ENCODE peak calls at places on chromosomes 7 and 10, in five cellular contexts. Q is A549, L is left ventricle myocardium inferior, U is spleen, S is tibial nerve. W is an unnamed sample.

GRCh38 chr7:13742126-13742525 is 247.3 kb downstream of the ETV1 start:
- DNase-seq in Q (no peak), L (no peak), U (no peak), S (no peak), W (no peak)

GRCh38 chr7:108403597-108404217 is 52.5 kb downstream of the NRCAM start:
- DNase-seq in Q (no peak), L (no peak), U (no peak), S (no peak), W (no peak)

GRCh38 chr7:44473295-44473694 is 17.2 kb downstream of the NUDCD3 start:
- DNase-seq in Q (peak), L (no peak), U (no peak), S (no peak), W (no peak)

GRCh38 chr7:148623586-148624282 is 33.2 kb downstream of the C7orf33 start:
- DNase-seq in Q (no peak), L (no peak), U (no peak), S (no peak), W (no peak)

GRCh38 chr10:43748560-43748959 is 99.9 kb upstream of the ZNF32 start:
- DNase-seq in Q (no peak), L (no peak), U (peak), S (no peak), W (no peak)

GRCh38 chr7:101207459-101207858 is 6.6 kb upstream of the MOGAT3 start:
- DNase-seq in Q (no peak), L (no peak), U (no peak), S (no peak), W (no peak)

GRCh38 chr7:138876326-138876725 is 78.3 kb upstream of the ATP6V0A4 start:
- DNase-seq in Q (no peak), L (no peak), U (no peak), S (no peak), W (no peak)

GRCh38 chr10:130300608-130301025 is 164.4 kb downstream of the GLRX3 start:
- DNase-seq in Q (no peak), L (peak), U (peak), S (no peak), W (no peak)

GRCh38 chr7:4712371-4713182 is 30.5 kb downstream of the FOXK1 start:
- DNase-seq in Q (peak), L (no peak), U (no peak), S (no peak), W (no peak)

GRCh38 chr7:72793791-72794190 is 34.2 kb downstream of the TYW1B start:
- DNase-seq in Q (no peak), L (no peak), U (no peak), S (no peak), W (no peak)

GRCh38 chr7:43053968-43054367 is 58.5 kb upstream of the HECW1 start:
- DNase-seq in Q (no peak), L (no peak), U (no peak), S (no peak), W (no peak)

DNA sequence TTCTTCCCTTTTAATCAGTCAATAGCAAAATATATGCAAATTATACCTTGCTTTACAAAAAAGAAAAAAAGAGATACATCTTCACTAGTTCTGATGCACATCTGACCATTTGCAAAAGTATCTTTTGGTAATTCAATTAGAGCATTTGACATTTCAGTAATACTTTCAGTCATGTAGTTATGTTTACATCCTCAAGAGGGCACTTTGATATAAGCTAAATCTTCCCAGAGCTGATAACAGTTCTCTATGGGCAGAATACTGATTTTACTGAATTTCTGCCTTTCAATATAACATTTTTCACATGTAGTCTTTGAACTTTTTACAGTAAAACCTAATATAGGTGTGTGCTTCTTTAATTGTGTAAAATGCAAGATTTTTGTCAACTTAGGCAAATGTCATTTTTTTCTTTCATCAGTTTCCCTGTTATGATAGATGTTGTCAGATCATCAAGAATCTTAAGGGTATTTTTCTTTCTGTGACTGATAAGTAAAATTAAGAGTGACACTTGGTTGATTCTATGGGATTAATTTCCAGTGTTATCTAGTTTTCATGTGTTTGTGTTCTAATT is 703.5 kb upstream of the SEMA3D start:
- DNase-seq in Q (peak), L (no peak), U (no peak), S (no peak), W (no peak)
- TF ChIP-seq CTCF in Q (peak), L (peak), U (no peak), S (peak), W (no peak)

GRCh38 chr7:114414151-114415053 is at the start of gene FOXP2:
- DNase-seq in Q (peak), L (no peak), U (no peak), S (no peak), W (no peak)
- H3K4me3 ChIP-seq in Q (no peak), L (peak), U (peak), S (peak), W (peak)

DNA sequence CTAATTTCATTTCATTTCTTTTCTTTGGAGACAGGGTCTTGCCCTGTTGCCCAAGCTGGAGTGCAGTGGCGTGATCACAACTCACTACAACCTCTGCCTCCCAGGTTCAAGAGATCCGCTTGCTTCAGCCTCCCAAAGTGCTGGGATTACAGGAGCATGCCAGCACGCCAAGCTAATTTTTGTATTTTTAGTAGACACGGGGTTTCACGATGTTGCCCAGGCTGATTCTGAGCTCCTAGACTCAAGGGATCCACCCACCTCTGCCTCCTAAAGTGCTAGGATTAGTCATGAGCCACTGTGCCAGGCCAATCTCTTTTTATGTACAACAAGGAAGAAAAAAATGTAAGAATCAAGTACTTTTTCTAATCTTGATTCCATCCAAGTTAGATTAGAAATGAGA is 10.7 kb upstream of the KMT2E start:
- DNase-seq in Q (peak), L (no peak), U (no peak), S (no peak), W (peak)
- H3K27ac ChIP-seq in Q (peak), L (peak), U (peak), S (no peak), W (peak)

DNA sequence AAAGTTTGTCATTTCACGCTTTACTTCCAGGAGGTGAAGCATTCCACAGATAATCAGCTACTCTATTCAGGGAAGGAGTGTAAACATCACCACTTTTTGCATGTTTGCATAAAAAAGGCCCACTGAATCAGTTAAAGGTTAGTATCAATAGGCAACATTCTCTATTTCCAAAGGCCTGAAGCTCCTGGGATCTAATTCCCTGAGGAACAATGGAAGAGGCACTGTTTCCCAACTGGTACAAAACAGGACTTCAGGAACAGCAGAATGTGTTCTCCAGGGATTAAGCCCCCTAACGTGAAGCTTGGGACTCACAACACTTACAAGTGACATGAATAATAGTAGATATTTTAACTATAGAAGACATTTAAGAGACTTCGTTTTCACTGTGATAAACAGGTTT is 6.1 kb downstream of the LRRN3 start:
- DNase-seq in Q (no peak), L (no peak), U (no peak), S (no peak), W (no peak)
- TF ChIP-seq CTCF in Q (no peak), L (no peak), U (no peak), S (no peak), W (no peak)

DNA sequence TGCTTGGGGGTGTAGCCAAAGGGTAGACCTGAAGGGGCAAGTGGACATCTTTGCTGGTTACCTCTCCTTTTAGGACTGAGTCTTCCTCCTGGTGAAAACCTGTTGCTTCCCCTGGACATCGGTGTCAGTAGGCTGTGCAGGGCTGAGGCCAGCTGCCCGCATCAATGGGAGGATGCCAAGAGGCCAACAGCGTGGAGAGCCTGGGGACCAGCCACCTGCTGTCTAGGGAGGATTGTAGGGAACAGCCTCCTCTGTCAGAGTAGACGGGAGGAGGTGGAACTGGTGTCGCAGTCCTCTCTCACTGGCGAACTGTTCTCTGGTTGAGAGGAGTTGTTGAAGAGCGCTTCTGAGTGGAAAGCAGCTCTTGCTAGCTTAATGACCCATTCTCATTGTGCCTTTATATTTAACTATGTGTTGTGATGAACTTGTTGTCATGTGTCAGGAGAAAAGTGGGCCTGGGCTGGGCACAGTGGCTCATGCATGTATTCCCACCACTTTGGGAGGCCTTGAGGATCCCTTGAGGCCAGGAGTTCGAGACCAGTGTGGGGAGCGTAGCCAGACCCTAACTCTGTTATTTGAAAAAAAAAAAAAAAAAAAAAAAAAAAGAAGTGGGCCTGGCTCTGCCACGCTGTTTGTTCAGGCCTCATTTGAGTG is 1.8 kb downstream of the SUFU start:
- DNase-seq in Q (no peak), L (no peak), U (peak), S (no peak), W (no peak)
- H3K4me3 ChIP-seq in Q (no peak), L (peak), U (peak), S (no peak), W (no peak)

DNA sequence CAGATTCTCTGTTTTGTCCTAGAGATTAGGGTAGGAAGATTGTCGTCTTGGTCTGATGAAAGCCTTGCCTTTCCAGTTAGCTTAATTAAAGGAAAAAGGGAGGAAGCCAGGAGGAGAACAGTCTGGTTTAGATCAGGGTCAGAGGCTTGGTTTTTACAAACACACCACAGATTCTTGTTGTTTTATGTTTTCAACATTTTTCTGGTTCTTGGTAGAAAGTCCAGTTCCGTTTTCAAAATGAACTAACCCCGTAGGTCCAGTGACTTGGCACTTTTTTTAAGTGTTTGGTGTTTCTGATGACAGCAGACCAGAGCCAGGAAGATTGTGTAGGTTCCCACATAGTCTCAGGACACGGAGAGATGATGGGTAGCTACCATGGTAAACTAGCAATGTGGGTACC is 167.1 kb upstream of the INHBA start:
- DNase-seq in Q (no peak), L (no peak), U (no peak), S (no peak), W (no peak)
- H3K27ac ChIP-seq in Q (no peak), L (peak), U (peak), S (no peak), W (no peak)

GRCh38 chr10:88791924-88792323 is 10.6 kb upstream of the LIPM start:
- DNase-seq in Q (peak), L (no peak), U (no peak), S (no peak), W (no peak)
- TF ChIP-seq CTCF in Q (peak), L (peak), U (peak), S (no peak), W (no peak)

DNA sequence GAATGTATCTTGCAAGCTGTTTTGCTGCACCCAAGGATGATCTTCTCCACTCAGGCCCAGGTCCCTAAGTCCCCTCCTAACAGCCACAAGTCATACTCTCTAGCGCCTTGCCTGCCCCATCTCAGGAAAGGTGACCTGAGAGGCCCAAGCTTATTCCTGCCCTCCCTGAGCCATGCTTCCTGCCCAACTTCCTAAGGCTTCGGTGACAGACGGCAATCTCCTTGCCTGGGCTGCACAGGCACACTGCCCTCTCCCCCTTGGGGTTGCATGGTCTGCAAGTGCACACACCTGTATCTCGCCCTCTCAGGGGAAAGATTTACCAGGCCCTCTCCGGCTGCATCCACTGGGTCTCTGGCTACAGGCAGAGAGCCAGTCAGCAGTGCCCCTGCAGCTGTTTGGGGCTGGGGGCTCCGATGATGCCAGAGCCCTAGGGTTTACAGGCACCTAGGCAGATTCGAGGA is 771 bp upstream of the ADIRF start:
- DNase-seq in Q (no peak), L (no peak), U (no peak), S (no peak), W (no peak)
- H3K4me3 ChIP-seq in Q (no peak), L (peak), U (no peak), S (peak), W (peak)

W was measured in uterus.